ENCODE peak calls at places on chromosomes 16 and 17, in five cellular contexts. G is A549, U is GM12878, C is GM23338, R is K562. Q is an unnamed sample.

GRCh38 chr17:77349976-77350830 is 209.4 kb downstream of the SEC14L1 start:
- DNase-seq in G (no peak), U (no peak), C (no peak), R (no peak), Q (no peak)

GRCh38 chr16:31412750-31413149 is 15.4 kb downstream of the COX6A2 start:
- DNase-seq in G (no peak), U (no peak), C (no peak), R (no peak), Q (no peak)

GRCh38 chr17:77316191-77316641 is 175.4 kb downstream of the SEC14L1 start:
- DNase-seq in G (no peak), U (no peak), C (peak; percentile 49), R (no peak), Q (no peak)

GRCh38 chr17:40176409-40177110 is 710 bp upstream of the RAPGEFL1 start:
- DNase-seq in G (no peak), U (no peak), C (no peak), R (peak; percentile 38), Q (no peak)

GRCh38 chr17:76843703-76844484 is 24.3 kb upstream of the MGAT5B start:
- DNase-seq in G (no peak), U (no peak), C (no peak), R (no peak), Q (no peak)

GRCh38 chr17:39197380-39198185 is at the start of gene CACNB1:
- DNase-seq in G (peak; percentile 95), U (no peak), C (peak; percentile 94), R (peak; percentile 86), Q (peak; percentile 45)

GRCh38 chr16:12901597-12902436 is at the start of gene SHISA9:
- DNase-seq in G (no peak), U (no peak), C (peak; percentile 48), R (no peak), Q (no peak)

GRCh38 chr17:16941072-16941641 is 30.8 kb downstream of the TNFRSF13B start:
- DNase-seq in G (no peak), U (no peak), C (no peak), R (no peak), Q (no peak)

GRCh38 chr17:28381141-28381825 is 9.8 kb downstream of the SARM1 start:
- DNase-seq in G (no peak), U (no peak), C (peak; percentile 94), R (peak; percentile 20), Q (no peak)

GRCh38 chr16:69073181-69073669 is 32.2 kb upstream of the HAS3 start:
- DNase-seq in G (peak; percentile 64), U (no peak), C (no peak), R (no peak), Q (peak; percentile 38)

GRCh38 chr16:51756447-51757123 is 605.5 kb upstream of the SALL1 start:
- DNase-seq in G (no peak), U (no peak), C (no peak), R (no peak), Q (no peak)

GRCh38 chr16:76338472-76338871 is 61.3 kb downstream of the CNTNAP4 start:
- DNase-seq in G (no peak), U (no peak), C (no peak), R (no peak), Q (no peak)

GRCh38 chr17:44217738-44218343 is 1.6 kb downstream of the UBTF start:
- DNase-seq in G (no peak), U (no peak), C (peak; percentile 30), R (peak; percentile 36), Q (no peak)

GRCh38 chr16:76190480-76190879 is 86.7 kb upstream of the CNTNAP4 start:
- DNase-seq in G (no peak), U (no peak), C (no peak), R (no peak), Q (no peak)

GRCh38 chr17:14052886-14053615 is 16.3 kb upstream of the COX10 start:
- DNase-seq in G (no peak), U (no peak), C (no peak), R (no peak), Q (peak; percentile 84)

GRCh38 chr17:49692751-49693150 is 14.9 kb upstream of the SPOP start:
- DNase-seq in G (no peak), U (no peak), C (no peak), R (no peak), Q (no peak)

GRCh38 chr17:49695698-49696232 is 12.0 kb downstream of the SLC35B1 start:
- DNase-seq in G (no peak), U (no peak), C (no peak), R (no peak), Q (no peak)

GRCh38 chr17:49694847-49695697 is 12.7 kb downstream of the SLC35B1 start:
- DNase-seq in G (peak; percentile 58), U (no peak), C (peak; percentile 75), R (peak; percentile 57), Q (peak; percentile 30)

GRCh38 chr17:49698005-49698404 is 9.8 kb downstream of the SLC35B1 start:
- DNase-seq in G (no peak), U (no peak), C (no peak), R (no peak), Q (no peak)

GRCh38 chr17:49696233-49696761 is 11.5 kb downstream of the SLC35B1 start:
- DNase-seq in G (no peak), U (peak; percentile 72), C (no peak), R (no peak), Q (no peak)
- TF ChIP-seq JUNB in G (no peak), U (no peak), C (no peak), R (no peak), Q (no peak)

GRCh38 chr16:4333308-4333638 is 17.4 kb downstream of the GLIS2 start:
- DNase-seq in G (no peak), U (no peak), C (no peak), R (no peak), Q (no peak)

GRCh38 chr16:4332623-4333307 is 16.9 kb downstream of the GLIS2 start:
- DNase-seq in G (no peak), U (no peak), C (no peak), R (no peak), Q (no peak)

GRCh38 chr16:4337540-4338088 is 13.5 kb downstream of the PAM16 start:
- DNase-seq in G (no peak), U (no peak), C (no peak), R (no peak), Q (no peak)

GRCh38 chr16:4336701-4337539 is 14.2 kb downstream of the PAM16 start:
- DNase-seq in G (no peak), U (no peak), C (no peak), R (no peak), Q (no peak)

GRCh38 chr16:4334724-4335495 is 16.2 kb downstream of the PAM16 start:
- DNase-seq in G (no peak), U (no peak), C (no peak), R (no peak), Q (no peak)
- TF ChIP-seq JUNB in G (no peak), U (no peak), C (no peak), R (no peak), Q (no peak)

DNA sequence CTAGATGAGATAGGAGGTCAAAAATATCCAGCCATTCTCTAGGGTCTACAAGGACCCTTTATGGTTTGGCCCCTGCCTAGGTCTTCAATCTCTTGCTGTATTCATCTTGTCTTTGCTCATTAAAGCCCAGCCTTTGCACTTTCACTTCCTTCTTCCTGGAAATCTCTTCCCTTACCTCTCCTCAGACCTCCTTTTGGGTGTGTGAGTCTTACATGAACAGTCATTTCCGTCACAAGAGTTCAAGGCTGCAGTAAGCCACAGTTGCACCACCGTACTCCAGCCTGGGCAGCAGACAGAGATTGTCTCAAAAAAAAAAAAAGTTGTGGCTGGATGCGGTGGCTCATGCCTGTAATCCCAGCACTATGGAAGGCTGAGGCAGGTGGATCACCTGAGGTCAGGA is 6.0 kb upstream of the ATP1B2 start:
- DNase-seq in G (no peak), U (no peak), C (no peak), R (no peak), Q (no peak)
- TF ChIP-seq JUNB in G (no peak), U (no peak), C (no peak), R (no peak), Q (no peak)

GRCh38 chr17:4310349-4311060 is 46.7 kb upstream of the ANKFY1 start:
- DNase-seq in G (no peak), U (no peak), C (peak; percentile 21), R (no peak), Q (peak; percentile 90)

GRCh38 chr17:4301066-4301465 is 37.3 kb upstream of the ANKFY1 start:
- DNase-seq in G (no peak), U (no peak), C (no peak), R (no peak), Q (no peak)

GRCh38 chr17:4305224-4305623 is 41.4 kb upstream of the ANKFY1 start:
- DNase-seq in G (no peak), U (no peak), C (no peak), R (no peak), Q (no peak)

GRCh38 chr17:4307179-4307930 is 43.6 kb upstream of the ANKFY1 start:
- DNase-seq in G (no peak), U (no peak), C (peak; percentile 82), R (no peak), Q (no peak)

DNA sequence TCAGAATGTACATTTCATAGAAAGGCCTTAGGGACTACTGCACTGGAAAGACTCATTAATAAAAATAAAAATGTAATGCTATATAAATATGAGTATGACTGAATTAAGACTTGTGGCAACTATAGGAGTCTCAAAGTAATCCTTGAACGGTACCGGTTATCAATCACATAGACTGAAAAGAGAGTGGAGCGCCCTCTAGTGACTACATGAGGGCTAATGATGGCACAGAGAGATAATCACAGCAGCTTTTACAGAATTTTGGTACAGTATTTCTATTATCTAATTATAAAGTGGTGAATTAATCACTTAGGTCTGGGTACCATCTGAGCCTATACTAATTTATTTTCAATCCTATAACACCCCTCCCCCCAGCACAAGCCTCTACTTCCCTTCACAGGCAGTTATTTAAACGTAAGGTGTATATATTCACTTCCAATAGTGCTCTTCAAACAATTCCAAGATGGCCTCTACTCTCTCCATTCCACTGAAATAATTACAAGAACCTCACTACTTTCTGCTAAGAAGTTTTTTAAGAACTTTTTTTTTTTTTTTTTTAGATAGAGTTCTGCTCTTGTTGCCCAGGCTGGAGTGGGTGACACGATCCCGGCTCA is 40.7 kb upstream of the ANKFY1 start:
- DNase-seq in G (peak; percentile 74), U (no peak), C (peak; percentile 81), R (peak; percentile 62), Q (peak; percentile 41)
- TF ChIP-seq JUNB in G (no peak), U (no peak), C (no peak), R (no peak), Q (no peak)

DNA sequence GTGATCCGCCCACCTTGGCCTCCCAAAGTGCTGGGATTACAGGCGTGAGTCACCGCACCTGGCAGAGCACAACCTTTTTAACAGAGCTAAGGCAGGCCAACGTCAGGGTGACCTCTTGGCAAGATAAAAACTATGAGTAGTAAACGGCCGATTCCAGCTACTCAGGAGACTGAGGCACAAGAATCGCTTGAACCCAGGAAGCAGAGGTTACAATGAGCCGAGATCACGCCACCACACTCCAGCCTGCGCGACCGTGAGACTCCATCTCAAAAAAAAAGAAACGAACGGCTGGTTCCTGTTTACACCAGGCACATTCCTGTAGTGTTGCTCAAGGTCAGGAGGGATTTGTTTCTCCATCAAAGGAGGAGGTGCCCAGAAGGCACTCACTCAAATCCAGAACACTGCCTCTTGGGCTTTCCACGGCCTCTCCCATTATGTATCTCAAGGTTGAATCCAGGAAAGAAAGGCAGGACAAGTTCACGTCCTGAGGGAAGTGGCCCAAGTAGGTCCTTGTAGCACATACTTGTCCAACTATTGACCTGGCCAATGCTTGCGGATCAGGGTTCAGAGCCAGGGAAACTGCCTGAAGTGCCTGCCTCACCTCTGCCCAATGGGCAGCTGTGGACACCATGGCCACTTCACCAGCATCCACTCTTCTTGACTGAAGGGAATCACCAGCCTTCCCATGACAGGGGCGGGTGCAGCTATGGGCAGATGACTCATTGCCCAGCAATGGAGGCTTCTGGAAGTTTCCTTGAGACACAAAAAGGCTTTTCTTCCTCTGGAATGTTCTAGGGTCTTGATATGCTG is 13.5 kb downstream of the KNOP1 start:
- DNase-seq in G (no peak), U (no peak), C (no peak), R (no peak), Q (no peak)
- TF ChIP-seq JUNB in G (no peak), U (no peak), C (no peak), R (no peak), Q (no peak)